ENCODE peak calls at places on chromosomes 5 and 9, in ten cellular contexts. One of them, this sample, is unnamed.

GRCh38 chr5:28961806-28962205 is 1923.4 kb upstream of the CDH9 start:
- DNase-seq in tibial nerve: no peak
- DNase-seq in activated T-cell treated with anti-CD3 and anti-CD28 coated beads for 4 hours: no peak
- DNase-seq in IMR-90: no peak
- DNase-seq in NCI-H1092: no peak
- DNase-seq in endothelial cell of umbilical vein: no peak
- DNase-seq in Ammon's horn: no peak
- DNase-seq in CMK: no peak
- DNase-seq in Right ventricle myocardium superior: no peak
- DNase-seq in KBM-7: no peak
- DNase-seq in this sample: no peak

GRCh38 chr5:61969347-61969746 is 336.7 kb upstream of the KIF2A start:
- DNase-seq in endothelial cell of umbilical vein: no peak
- DNase-seq in CMK: no peak
- DNase-seq in Right ventricle myocardium superior: no peak
- DNase-seq in KBM-7: no peak
- DNase-seq in tibial nerve: no peak
- DNase-seq in NCI-H1092: no peak
- DNase-seq in Ammon's horn: no peak
- DNase-seq in activated T-cell treated with anti-CD3 and anti-CD28 coated beads for 4 hours: no peak
- DNase-seq in IMR-90: no peak
- DNase-seq in this sample: no peak

GRCh38 chr5:24492231-24492630 is 152.5 kb downstream of the CDH10 start:
- DNase-seq in NCI-H1092: no peak
- DNase-seq in tibial nerve: no peak
- DNase-seq in Right ventricle myocardium superior: no peak
- DNase-seq in KBM-7: no peak
- DNase-seq in CMK: no peak
- DNase-seq in activated T-cell treated with anti-CD3 and anti-CD28 coated beads for 4 hours: no peak
- DNase-seq in Ammon's horn: no peak
- DNase-seq in endothelial cell of umbilical vein: no peak
- DNase-seq in IMR-90: no peak
- DNase-seq in this sample: no peak

GRCh38 chr9:128218518-128219389 is 15.6 kb downstream of the DNM1 start:
- DNase-seq in Ammon's horn: peak; percentile 94
- DNase-seq in KBM-7: no peak
- DNase-seq in tibial nerve: peak; percentile 78
- DNase-seq in activated T-cell treated with anti-CD3 and anti-CD28 coated beads for 4 hours: peak; percentile 91
- DNase-seq in Right ventricle myocardium superior: peak; percentile 95
- DNase-seq in CMK: peak; percentile 97
- DNase-seq in NCI-H1092: no peak
- DNase-seq in IMR-90: peak; percentile 55
- DNase-seq in endothelial cell of umbilical vein: peak; percentile 90
- DNase-seq in this sample: peak; percentile 99

GRCh38 chr9:107336718-107337360 is 53.8 kb downstream of the RAD23B start:
- DNase-seq in endothelial cell of umbilical vein: no peak
- DNase-seq in activated T-cell treated with anti-CD3 and anti-CD28 coated beads for 4 hours: no peak
- DNase-seq in Right ventricle myocardium superior: no peak
- DNase-seq in IMR-90: peak; percentile 56
- DNase-seq in NCI-H1092: no peak
- DNase-seq in CMK: no peak
- DNase-seq in KBM-7: no peak
- DNase-seq in Ammon's horn: peak; percentile 30
- DNase-seq in tibial nerve: no peak
- DNase-seq in this sample: peak; percentile 77

GRCh38 chr5:76944638-76945037 is 8.2 kb upstream of the CRHBP start:
- DNase-seq in IMR-90: peak; percentile 19
- DNase-seq in endothelial cell of umbilical vein: no peak
- DNase-seq in NCI-H1092: no peak
- DNase-seq in KBM-7: no peak
- DNase-seq in CMK: no peak
- DNase-seq in Ammon's horn: no peak
- DNase-seq in activated T-cell treated with anti-CD3 and anti-CD28 coated beads for 4 hours: no peak
- DNase-seq in Right ventricle myocardium superior: no peak
- DNase-seq in tibial nerve: no peak
- DNase-seq in this sample: no peak

GRCh38 chr5:93886917-93887361 is 145.5 kb upstream of the POU5F2 start:
- DNase-seq in IMR-90: peak; percentile 21
- DNase-seq in Ammon's horn: no peak
- DNase-seq in endothelial cell of umbilical vein: peak; percentile 23
- DNase-seq in CMK: no peak
- DNase-seq in tibial nerve: no peak
- DNase-seq in NCI-H1092: no peak
- DNase-seq in Right ventricle myocardium superior: no peak
- DNase-seq in KBM-7: no peak
- DNase-seq in activated T-cell treated with anti-CD3 and anti-CD28 coated beads for 4 hours: no peak
- DNase-seq in this sample: no peak

GRCh38 chr5:97338729-97339128 is 155.7 kb upstream of the RIOK2 start:
- DNase-seq in IMR-90: peak; percentile 3
- DNase-seq in CMK: no peak
- DNase-seq in endothelial cell of umbilical vein: no peak
- DNase-seq in activated T-cell treated with anti-CD3 and anti-CD28 coated beads for 4 hours: no peak
- DNase-seq in NCI-H1092: no peak
- DNase-seq in Right ventricle myocardium superior: no peak
- DNase-seq in KBM-7: no peak
- DNase-seq in tibial nerve: no peak
- DNase-seq in Ammon's horn: no peak
- DNase-seq in this sample: no peak

GRCh38 chr5:64818245-64818644 is 49.5 kb downstream of the CWC27 start:
- DNase-seq in KBM-7: no peak
- DNase-seq in tibial nerve: no peak
- DNase-seq in activated T-cell treated with anti-CD3 and anti-CD28 coated beads for 4 hours: no peak
- DNase-seq in CMK: no peak
- DNase-seq in Ammon's horn: no peak
- DNase-seq in Right ventricle myocardium superior: no peak
- DNase-seq in NCI-H1092: no peak
- DNase-seq in endothelial cell of umbilical vein: peak; percentile 66
- DNase-seq in IMR-90: no peak
- DNase-seq in this sample: no peak

GRCh38 chr5:158020555-158021418 is 161.8 kb upstream of the CLINT1 start:
- DNase-seq in tibial nerve: no peak
- DNase-seq in IMR-90: no peak
- DNase-seq in activated T-cell treated with anti-CD3 and anti-CD28 coated beads for 4 hours: no peak
- DNase-seq in Right ventricle myocardium superior: no peak
- DNase-seq in KBM-7: no peak
- DNase-seq in endothelial cell of umbilical vein: no peak
- DNase-seq in Ammon's horn: no peak
- DNase-seq in NCI-H1092: no peak
- DNase-seq in CMK: no peak
- DNase-seq in this sample: no peak

GRCh38 chr9:1604942-1605560 is 410.1 kb upstream of the SMARCA2 start:
- DNase-seq in CMK: peak; percentile 5
- DNase-seq in NCI-H1092: no peak
- DNase-seq in tibial nerve: no peak
- DNase-seq in KBM-7: peak; percentile 34
- DNase-seq in endothelial cell of umbilical vein: no peak
- DNase-seq in activated T-cell treated with anti-CD3 and anti-CD28 coated beads for 4 hours: no peak
- DNase-seq in IMR-90: no peak
- DNase-seq in Ammon's horn: peak; percentile 20
- DNase-seq in Right ventricle myocardium superior: no peak
- DNase-seq in this sample: peak; percentile 7

GRCh38 chr9:76216161-76216649 is 178.0 kb downstream of the RFK start:
- DNase-seq in Right ventricle myocardium superior: no peak
- DNase-seq in endothelial cell of umbilical vein: peak; percentile 84
- DNase-seq in tibial nerve: no peak
- DNase-seq in Ammon's horn: no peak
- DNase-seq in KBM-7: no peak
- DNase-seq in activated T-cell treated with anti-CD3 and anti-CD28 coated beads for 4 hours: no peak
- DNase-seq in NCI-H1092: no peak
- DNase-seq in CMK: no peak
- DNase-seq in IMR-90: peak; percentile 98
- DNase-seq in this sample: no peak

GRCh38 chr9:87402537-87402936 is 95.1 kb upstream of the DAPK1 start:
- DNase-seq in activated T-cell treated with anti-CD3 and anti-CD28 coated beads for 4 hours: no peak
- DNase-seq in NCI-H1092: no peak
- DNase-seq in Ammon's horn: no peak
- DNase-seq in Right ventricle myocardium superior: no peak
- DNase-seq in KBM-7: no peak
- DNase-seq in tibial nerve: no peak
- DNase-seq in CMK: no peak
- DNase-seq in endothelial cell of umbilical vein: no peak
- DNase-seq in IMR-90: no peak
- DNase-seq in this sample: no peak

GRCh38 chr9:87668222-87668621 is 57.7 kb upstream of the CTSL start:
- DNase-seq in KBM-7: no peak
- DNase-seq in tibial nerve: no peak
- DNase-seq in IMR-90: no peak
- DNase-seq in endothelial cell of umbilical vein: no peak
- DNase-seq in CMK: no peak
- DNase-seq in Right ventricle myocardium superior: no peak
- DNase-seq in Ammon's horn: no peak
- DNase-seq in activated T-cell treated with anti-CD3 and anti-CD28 coated beads for 4 hours: no peak
- DNase-seq in NCI-H1092: no peak
- DNase-seq in this sample: no peak

GRCh38 chr5:134069553-134069952 is 44.9 kb upstream of the TCF7 start:
- DNase-seq in NCI-H1092: no peak
- DNase-seq in CMK: no peak
- DNase-seq in Right ventricle myocardium superior: no peak
- DNase-seq in endothelial cell of umbilical vein: no peak
- DNase-seq in activated T-cell treated with anti-CD3 and anti-CD28 coated beads for 4 hours: no peak
- DNase-seq in tibial nerve: no peak
- DNase-seq in IMR-90: no peak
- DNase-seq in Ammon's horn: no peak
- DNase-seq in KBM-7: no peak
- DNase-seq in this sample: no peak

GRCh38 chr5:179160584-179160983 is 100.4 kb downstream of the ZNF354C start:
- DNase-seq in CMK: no peak
- DNase-seq in tibial nerve: no peak
- DNase-seq in endothelial cell of umbilical vein: no peak
- DNase-seq in Ammon's horn: no peak
- DNase-seq in KBM-7: no peak
- DNase-seq in activated T-cell treated with anti-CD3 and anti-CD28 coated beads for 4 hours: no peak
- DNase-seq in NCI-H1092: no peak
- DNase-seq in IMR-90: peak; percentile 19
- DNase-seq in Right ventricle myocardium superior: no peak
- DNase-seq in this sample: no peak

GRCh38 chr5:16265141-16265540 is 85.5 kb upstream of the MARCHF11 start:
- DNase-seq in endothelial cell of umbilical vein: no peak
- DNase-seq in KBM-7: peak; percentile 10
- DNase-seq in tibial nerve: no peak
- DNase-seq in IMR-90: no peak
- DNase-seq in Ammon's horn: no peak
- DNase-seq in NCI-H1092: no peak
- DNase-seq in activated T-cell treated with anti-CD3 and anti-CD28 coated beads for 4 hours: no peak
- DNase-seq in CMK: no peak
- DNase-seq in Right ventricle myocardium superior: no peak
- DNase-seq in this sample: no peak

GRCh38 chr5:1507457-1507856 is 16.3 kb downstream of the LPCAT1 start:
- DNase-seq in IMR-90: no peak
- DNase-seq in NCI-H1092: no peak
- DNase-seq in tibial nerve: no peak
- DNase-seq in activated T-cell treated with anti-CD3 and anti-CD28 coated beads for 4 hours: no peak
- DNase-seq in KBM-7: no peak
- DNase-seq in Right ventricle myocardium superior: peak; percentile 53
- DNase-seq in endothelial cell of umbilical vein: no peak
- DNase-seq in CMK: no peak
- DNase-seq in Ammon's horn: no peak
- DNase-seq in this sample: no peak

GRCh38 chr5:173707392-173707791 is 90.9 kb upstream of the BOD1 start:
- DNase-seq in KBM-7: no peak
- DNase-seq in IMR-90: peak; percentile 44
- DNase-seq in NCI-H1092: no peak
- DNase-seq in Right ventricle myocardium superior: peak; percentile 68
- DNase-seq in Ammon's horn: peak; percentile 43
- DNase-seq in endothelial cell of umbilical vein: no peak
- DNase-seq in tibial nerve: no peak
- DNase-seq in CMK: no peak
- DNase-seq in activated T-cell treated with anti-CD3 and anti-CD28 coated beads for 4 hours: no peak
- DNase-seq in this sample: no peak

GRCh38 chr9:3698531-3698930 is 172.7 kb upstream of the RFX3 start:
- DNase-seq in activated T-cell treated with anti-CD3 and anti-CD28 coated beads for 4 hours: no peak
- DNase-seq in CMK: no peak
- DNase-seq in IMR-90: no peak
- DNase-seq in Right ventricle myocardium superior: no peak
- DNase-seq in tibial nerve: no peak
- DNase-seq in endothelial cell of umbilical vein: no peak
- DNase-seq in NCI-H1092: no peak
- DNase-seq in KBM-7: no peak
- DNase-seq in Ammon's horn: no peak
- DNase-seq in this sample: peak; percentile 35

GRCh38 chr9:121372563-121373400 is 2.7 kb upstream of the STOM start:
- DNase-seq in endothelial cell of umbilical vein: no peak
- DNase-seq in tibial nerve: no peak
- DNase-seq in CMK: no peak
- DNase-seq in IMR-90: peak; percentile 86
- DNase-seq in Right ventricle myocardium superior: no peak
- DNase-seq in KBM-7: no peak
- DNase-seq in activated T-cell treated with anti-CD3 and anti-CD28 coated beads for 4 hours: no peak
- DNase-seq in NCI-H1092: no peak
- DNase-seq in Ammon's horn: no peak
- DNase-seq in this sample: peak; percentile 43

GRCh38 chr9:99181621-99182020 is 40.1 kb downstream of the ALG2 start:
- DNase-seq in CMK: peak; percentile 26
- DNase-seq in endothelial cell of umbilical vein: no peak
- DNase-seq in activated T-cell treated with anti-CD3 and anti-CD28 coated beads for 4 hours: no peak
- DNase-seq in IMR-90: peak; percentile 72
- DNase-seq in KBM-7: peak; percentile 49
- DNase-seq in tibial nerve: no peak
- DNase-seq in Ammon's horn: no peak
- DNase-seq in NCI-H1092: no peak
- DNase-seq in Right ventricle myocardium superior: no peak
- DNase-seq in this sample: no peak

GRCh38 chr5:125882061-125882460 is 541.1 kb upstream of the GRAMD2B start:
- DNase-seq in KBM-7: no peak
- DNase-seq in endothelial cell of umbilical vein: no peak
- DNase-seq in tibial nerve: no peak
- DNase-seq in IMR-90: no peak
- DNase-seq in Ammon's horn: no peak
- DNase-seq in activated T-cell treated with anti-CD3 and anti-CD28 coated beads for 4 hours: no peak
- DNase-seq in Right ventricle myocardium superior: no peak
- DNase-seq in CMK: no peak
- DNase-seq in NCI-H1092: no peak
- DNase-seq in this sample: peak; percentile 24

GRCh38 chr9:121601234-121601633 is 50.2 kb upstream of the DAB2IP start:
- DNase-seq in IMR-90: no peak
- DNase-seq in CMK: no peak
- DNase-seq in Ammon's horn: peak; percentile 46
- DNase-seq in tibial nerve: no peak
- DNase-seq in KBM-7: peak; percentile 38
- DNase-seq in activated T-cell treated with anti-CD3 and anti-CD28 coated beads for 4 hours: no peak
- DNase-seq in endothelial cell of umbilical vein: no peak
- DNase-seq in Right ventricle myocardium superior: no peak
- DNase-seq in NCI-H1092: no peak
- DNase-seq in this sample: no peak

GRCh38 chr5:91179018-91179417 is 204.1 kb downstream of the ARRDC3 start:
- DNase-seq in endothelial cell of umbilical vein: peak; percentile 27
- DNase-seq in Right ventricle myocardium superior: no peak
- DNase-seq in KBM-7: no peak
- DNase-seq in IMR-90: peak; percentile 64
- DNase-seq in tibial nerve: no peak
- DNase-seq in activated T-cell treated with anti-CD3 and anti-CD28 coated beads for 4 hours: no peak
- DNase-seq in CMK: no peak
- DNase-seq in Ammon's horn: no peak
- DNase-seq in NCI-H1092: no peak
- DNase-seq in this sample: no peak

GRCh38 chr9:17134396-17134842 is 421 bp upstream of the CNTLN start:
- DNase-seq in NCI-H1092: no peak
- DNase-seq in KBM-7: no peak
- DNase-seq in activated T-cell treated with anti-CD3 and anti-CD28 coated beads for 4 hours: no peak
- DNase-seq in tibial nerve: no peak
- DNase-seq in Ammon's horn: no peak
- DNase-seq in endothelial cell of umbilical vein: no peak
- DNase-seq in IMR-90: peak; percentile 29
- DNase-seq in CMK: no peak
- DNase-seq in Right ventricle myocardium superior: no peak
- DNase-seq in this sample: peak; percentile 2

GRCh38 chr9:99712214-99712613 is 109.5 kb upstream of the NR4A3 start:
- DNase-seq in endothelial cell of umbilical vein: no peak
- DNase-seq in IMR-90: no peak
- DNase-seq in Right ventricle myocardium superior: no peak
- DNase-seq in KBM-7: no peak
- DNase-seq in Ammon's horn: no peak
- DNase-seq in NCI-H1092: no peak
- DNase-seq in CMK: no peak
- DNase-seq in tibial nerve: no peak
- DNase-seq in activated T-cell treated with anti-CD3 and anti-CD28 coated beads for 4 hours: no peak
- DNase-seq in this sample: no peak

GRCh38 chr5:122999947-123000563 is 36.5 kb downstream of the PPIC start:
- DNase-seq in tibial nerve: no peak
- DNase-seq in Ammon's horn: peak; percentile 17
- DNase-seq in CMK: no peak
- DNase-seq in Right ventricle myocardium superior: peak; percentile 44
- DNase-seq in NCI-H1092: no peak
- DNase-seq in endothelial cell of umbilical vein: peak; percentile 23
- DNase-seq in IMR-90: no peak
- DNase-seq in KBM-7: peak; percentile 45
- DNase-seq in activated T-cell treated with anti-CD3 and anti-CD28 coated beads for 4 hours: no peak
- DNase-seq in this sample: peak; percentile 4

This sample was measured in T47D.